ENCODE peak calls at places on chromosomes 13 and 19, in seven cellular contexts. Y, P, N, A, Q, W and M are unnamed samples. For H3K4me1 and H3K27me3, the result is how much of the 10 kb centered on the place peaks cover.

GRCh38 chr13:19158006-19158405 is 23.6 kb downstream of the TUBA3C start:
- DNase-seq in A (no peak), W (no peak), P (no peak), Q (no peak), Y (no peak), N (no peak), M (no peak)

GRCh38 chr13:42660367-42660965 is 86.5 kb downstream of the TNFSF11 start:
- DNase-seq in Q (no peak), Y (no peak), A (no peak), N (no peak), P (no peak), W (no peak), M (no peak)

GRCh38 chr13:29954082-29955043 is 103.9 kb upstream of the UBL3 start:
- DNase-seq in A (no peak), N (no peak), P (no peak), W (no peak), Q (peak), Y (no peak), M (peak)

GRCh38 chr19:35015576-35016351 is 14.5 kb upstream of the SCN1B start:
- DNase-seq in W (no peak), N (no peak), A (no peak), P (no peak), Q (no peak), Y (no peak), M (no peak)

GRCh38 chr19:19021115-19021514 is 12.2 kb downstream of the SUGP2 start:
- DNase-seq in P (no peak), W (no peak), Q (no peak), Y (no peak), A (no peak), N (no peak), M (no peak)

GRCh38 chr13:59562924-59563323 is 600.8 kb downstream of the DIAPH3 start:
- DNase-seq in Q (no peak), N (no peak), Y (no peak), W (no peak), P (no peak), A (no peak), M (no peak)

GRCh38 chr13:97198753-97199152 is 23.4 kb upstream of the MBNL2 start:
- DNase-seq in Q (no peak), W (no peak), P (no peak), A (no peak), N (no peak), Y (no peak), M (no peak)

GRCh38 chr13:106373989-106374572 is 161.4 kb downstream of the EFNB2 start:
- DNase-seq in Q (no peak), P (no peak), Y (no peak), W (no peak), N (no peak), A (no peak), M (no peak)

GRCh38 chr13:42991892-42992584 is at the start of gene EPSTI1:
- DNase-seq in N (peak), A (peak), W (peak), Q (peak), P (no peak), Y (peak), M (peak)

GRCh38 chr13:51838235-51838846 is 6.6 kb downstream of the TMEM272 start:
- DNase-seq in Q (no peak), N (no peak), W (no peak), P (no peak), A (no peak), Y (no peak), M (no peak)

GRCh38 chr19:45973564-45974338 is at the start of gene NOVA2:
- DNase-seq in A (no peak), Q (no peak), Y (peak), P (no peak), W (peak), N (peak), M (no peak)

GRCh38 chr13:64029343-64030093 is 2613.9 kb upstream of the PCDH20 start:
- DNase-seq in W (no peak), Y (no peak), P (no peak), Q (no peak), N (no peak), A (no peak), M (no peak)

GRCh38 chr19:20279516-20279915 is 112.5 kb downstream of the ZNF486 start:
- DNase-seq in A (no peak), Q (no peak), N (no peak), P (no peak), W (no peak), Y (no peak), M (no peak)

GRCh38 chr19:17775245-17775927 is 19.6 kb upstream of the B3GNT3 start:
- DNase-seq in A (no peak), W (no peak), Y (no peak), Q (no peak), P (no peak), N (peak), M (no peak)

GRCh38 chr19:45581576-45581975 is 3.0 kb downstream of the OPA3 start:
- DNase-seq in A (no peak), Y (no peak), P (no peak), Q (no peak), W (no peak), N (no peak), M (no peak)

GRCh38 chr19:2482354-2483038 is 6.6 kb downstream of the GADD45B start:
- DNase-seq in W (no peak), Q (no peak), N (no peak), A (no peak), P (no peak), Y (no peak), M (no peak)
- H3K4me1 ChIP-seq in W (under half), Q (under half), N (under half), A (under half), P (under half), Y (under half), M (under half)

GRCh38 chr13:74325106-74325505 is 190.9 kb upstream of the KLF12 start:
- DNase-seq in P (no peak), A (no peak), W (no peak), N (no peak), Y (peak), Q (no peak), M (no peak)
- H3K27me3 ChIP-seq in P (under half), A (under half), W (under half), N (under half), Y (under half), Q (under half), M (under half)

GRCh38 chr13:111329641-111330040 is 9.2 kb downstream of the TEX29 start:
- DNase-seq in Y (no peak), W (no peak), Q (no peak), N (no peak), A (no peak), P (no peak), M (no peak)

GRCh38 chr13:111330211-111330610 is 9.8 kb downstream of the TEX29 start:
- DNase-seq in Y (no peak), A (no peak), Q (no peak), P (no peak), N (no peak), W (no peak), M (no peak)

GRCh38 chr13:111327701-111328100 is 7.3 kb downstream of the TEX29 start:
- DNase-seq in N (no peak), W (no peak), A (no peak), Q (no peak), Y (no peak), P (no peak), M (no peak)

GRCh38 chr13:111328111-111328802 is 7.8 kb downstream of the TEX29 start:
- DNase-seq in Q (no peak), A (no peak), W (no peak), P (no peak), Y (no peak), N (no peak), M (no peak)

DNA sequence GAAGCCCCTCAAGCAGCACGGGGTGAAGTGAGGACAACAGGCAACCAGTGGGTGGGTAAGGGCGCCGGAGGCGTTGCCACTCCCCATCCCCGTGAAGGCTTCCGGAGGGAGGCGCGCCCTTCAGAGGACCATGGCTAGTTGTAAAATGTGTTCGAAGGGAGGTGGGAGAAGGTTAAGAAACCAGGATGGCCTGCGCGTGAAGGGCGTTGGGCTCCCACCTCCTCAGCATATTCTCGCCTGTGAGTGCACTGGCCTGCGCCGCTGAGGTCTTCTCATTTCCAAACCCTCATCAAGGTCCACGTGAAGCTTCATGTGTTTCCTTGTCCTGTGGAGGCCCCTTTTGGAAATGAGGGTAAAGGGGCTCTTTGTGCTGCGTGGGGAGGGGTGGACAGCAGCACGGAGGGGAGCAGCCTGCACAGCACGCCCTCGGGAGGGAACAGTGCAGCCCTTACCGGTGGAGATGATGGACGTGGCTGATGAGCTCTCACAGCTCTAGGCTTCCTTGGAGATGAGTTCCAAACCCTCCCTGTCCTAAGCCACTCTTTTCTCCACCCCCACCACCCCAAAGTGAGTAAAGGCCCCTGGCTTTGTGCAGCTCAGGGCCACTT is 8.5 kb downstream of the TEX29 start:
- DNase-seq in N (no peak), W (no peak), A (no peak), Y (no peak), Q (no peak), P (no peak), M (no peak)
- H3K27ac ChIP-seq in N (no peak), W (no peak), A (no peak), Y (no peak), Q (no peak), P (no peak), M (no peak)

GRCh38 chr19:42519108-42519507 is 9.2 kb downstream of the CEACAM1 start:
- DNase-seq in W (no peak), Q (no peak), A (no peak), N (no peak), Y (no peak), P (no peak), M (no peak)

GRCh38 chr19:42512743-42513304 is 15.5 kb downstream of the CEACAM1 start:
- DNase-seq in A (no peak), N (no peak), P (no peak), Y (peak), Q (no peak), W (no peak), M (no peak)

GRCh38 chr19:42514449-42514848 is 13.8 kb downstream of the CEACAM1 start:
- DNase-seq in W (no peak), N (no peak), A (no peak), P (no peak), Q (no peak), Y (no peak), M (no peak)

GRCh38 chr19:42515241-42515832 is 12.9 kb downstream of the CEACAM1 start:
- DNase-seq in Y (no peak), A (no peak), W (no peak), P (no peak), Q (no peak), N (no peak), M (no peak)

GRCh38 chr19:42516771-42517170 is 11.5 kb downstream of the CEACAM1 start:
- DNase-seq in W (no peak), Q (no peak), P (no peak), N (no peak), A (no peak), Y (no peak), M (no peak)
- H3K4me1 ChIP-seq in W (under half), Q (under half), P (under half), N (under half), A (under half), Y (under half), M (under half)

GRCh38 chr19:29018542-29018941 is 194.4 kb downstream of the UQCRFS1 start:
- DNase-seq in A (no peak), W (no peak), Q (no peak), P (no peak), Y (no peak), N (no peak), M (no peak)
- H3K27me3 ChIP-seq in A (under half), W (half or more), Q (under half), P (under half), Y (under half), N (half or more), M (under half)

GRCh38 chr19:55153652-55154264 is 3.8 kb downstream of the TNNI3 start:
- DNase-seq in N (no peak), A (no peak), Y (no peak), W (no peak), P (no peak), Q (no peak), M (no peak)

GRCh38 chr19:55156202-55157063 is 1.1 kb downstream of the TNNI3 start:
- DNase-seq in W (peak), N (peak), Q (no peak), P (no peak), A (no peak), Y (peak), M (no peak)

GRCh38 chr19:55147408-55148251 is 1.4 kb downstream of the TNNT1 start:
- DNase-seq in N (peak), Y (no peak), A (no peak), Q (no peak), W (no peak), P (no peak), M (no peak)

GRCh38 chr19:55149078-55150003 is at the start of gene TNNT1:
- DNase-seq in Q (no peak), Y (peak), W (peak), P (no peak), N (peak), A (no peak), M (no peak)

DNA sequence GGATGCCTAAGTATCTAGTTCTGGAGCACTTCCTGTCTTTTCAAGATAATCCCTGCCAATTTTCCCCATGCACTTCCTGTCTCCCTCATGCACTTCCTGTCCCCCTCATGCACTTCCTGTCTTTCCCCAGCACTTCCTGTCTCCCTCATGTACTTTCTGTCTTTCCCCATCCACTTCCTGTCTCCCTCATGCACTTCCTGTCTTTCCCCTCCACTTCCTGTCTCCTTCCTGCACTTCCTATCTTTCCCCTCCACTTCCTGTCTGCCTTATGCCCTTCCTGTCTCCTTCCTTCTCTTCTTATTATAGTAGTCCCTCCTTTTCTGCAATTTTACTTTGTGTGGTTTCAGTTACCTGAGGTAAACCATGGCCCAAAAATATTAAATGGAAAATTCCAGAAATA is 3.0 kb upstream of the TNNT1 start:
- DNase-seq in P (no peak), W (no peak), Q (no peak), A (no peak), Y (peak), N (no peak), M (no peak)
- H3K27ac ChIP-seq in P (no peak), W (peak), Q (peak), A (no peak), Y (peak), N (no peak), M (no peak)

DNA sequence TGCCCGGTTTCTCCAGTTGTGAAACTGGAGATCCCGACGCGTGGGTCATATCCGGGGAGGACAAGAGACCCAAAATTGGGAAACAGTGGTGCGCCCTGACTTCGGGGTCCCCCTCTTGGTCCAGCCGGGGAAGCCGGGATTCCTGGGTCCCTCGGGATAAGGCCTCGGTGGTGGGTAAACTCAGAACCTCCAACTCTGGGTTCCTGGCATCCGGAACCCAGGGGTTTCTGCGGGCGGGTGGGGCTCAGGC is 672 bp downstream of the ZFP36 start:
- DNase-seq in Q (no peak), Y (no peak), W (no peak), A (no peak), P (no peak), N (no peak), M (no peak)
- H3K4me1 ChIP-seq in Q (under half), Y (under half), W (half or more), A (half or more), P (under half), N (half or more), M (half or more)

GRCh38 chr19:7706662-7707454 is 4.9 kb upstream of the FCER2 start:
- DNase-seq in N (no peak), A (no peak), Y (no peak), Q (no peak), P (no peak), W (no peak), M (no peak)
- H3K27me3 ChIP-seq in N (under half), A (under half), Y (under half), Q (under half), P (under half), W (under half), M (under half)

GRCh38 chr19:8638078-8638619 is 7.7 kb downstream of the NFILZ start:
- DNase-seq in Q (no peak), P (no peak), N (peak), A (no peak), W (peak), Y (peak), M (no peak)

GRCh38 chr19:8639821-8640401 is 9.5 kb downstream of the NFILZ start:
- DNase-seq in P (no peak), W (no peak), A (no peak), Q (no peak), Y (peak), N (no peak), M (no peak)

GRCh38 chr19:8641908-8642547 is 11.6 kb downstream of the NFILZ start:
- DNase-seq in Q (peak), N (peak), Y (peak), A (no peak), P (no peak), W (no peak), M (no peak)

GRCh38 chr19:8641221-8641907 is 10.9 kb downstream of the NFILZ start:
- DNase-seq in N (no peak), W (no peak), P (no peak), A (no peak), Y (no peak), Q (no peak), M (no peak)

DNA sequence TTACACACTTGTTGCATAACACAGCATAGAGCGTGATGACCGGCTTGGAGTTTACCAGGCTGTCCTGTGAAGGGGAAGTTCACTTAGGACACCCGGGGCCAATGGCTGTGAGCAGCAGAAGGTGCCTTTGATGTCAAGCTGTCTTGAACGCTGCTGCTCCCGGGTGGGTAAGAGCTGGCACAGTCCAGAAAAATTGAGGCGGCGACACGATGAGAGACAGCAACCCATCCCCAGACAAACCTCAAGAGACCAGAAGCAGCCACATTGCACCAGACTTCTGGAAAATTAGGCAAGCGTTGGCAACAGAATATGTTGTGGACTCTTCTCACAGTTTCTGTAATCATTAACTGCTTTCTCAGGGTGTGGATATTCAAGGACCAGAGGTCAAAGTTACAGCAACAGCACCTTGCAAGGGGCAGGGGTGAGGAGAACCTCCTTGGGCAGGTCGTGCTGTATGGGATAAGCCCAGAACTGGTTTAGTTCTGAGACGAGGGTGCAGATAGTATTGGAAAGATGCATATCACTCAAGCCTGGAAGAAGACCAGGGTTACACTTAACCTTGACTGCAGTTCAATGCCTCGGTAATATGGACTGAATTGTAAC is 10.1 kb downstream of the NFILZ start:
- DNase-seq in P (no peak), A (no peak), Q (no peak), Y (no peak), N (no peak), W (peak), M (no peak)
- H3K27ac ChIP-seq in P (no peak), A (no peak), Q (no peak), Y (peak), N (no peak), W (peak), M (no peak)